ENCODE peak calls at places on chromosomes 12 and 14, in eight cellular contexts. One of them, this sample, is unnamed.

GRCh38 chr12:78376257-78376656 is 488.3 kb upstream of the SYT1 start:
- DNase-seq in body of pancreas: no peak
- DNase-seq in tibial artery: no peak
- DNase-seq in aorta: no peak
- DNase-seq in neural progenitor cell: no peak
- DNase-seq in OCI-LY7: no peak
- DNase-seq in CD8-positive, alpha-beta T cell: no peak
- DNase-seq in astrocyte: no peak
- DNase-seq in this sample: no peak

GRCh38 chr14:36655963-36656768 is 5.5 kb upstream of the PAX9 start:
- DNase-seq in aorta: peak; percentile 76
- DNase-seq in neural progenitor cell: peak; percentile 90
- DNase-seq in body of pancreas: peak; percentile 20
- DNase-seq in CD8-positive, alpha-beta T cell: no peak
- DNase-seq in OCI-LY7: peak; percentile 40
- DNase-seq in astrocyte: no peak
- DNase-seq in tibial artery: no peak
- DNase-seq in this sample: no peak

GRCh38 chr14:52650774-52651173 is 44.6 kb downstream of the ERO1A start:
- DNase-seq in astrocyte: no peak
- DNase-seq in CD8-positive, alpha-beta T cell: no peak
- DNase-seq in aorta: no peak
- DNase-seq in neural progenitor cell: peak; percentile 8
- DNase-seq in OCI-LY7: no peak
- DNase-seq in tibial artery: no peak
- DNase-seq in body of pancreas: no peak
- DNase-seq in this sample: no peak

GRCh38 chr12:42372154-42372791 is 46.3 kb downstream of the PPHLN1 start:
- DNase-seq in astrocyte: peak; percentile 10
- DNase-seq in OCI-LY7: peak; percentile 76
- DNase-seq in aorta: no peak
- DNase-seq in neural progenitor cell: peak; percentile 73
- DNase-seq in tibial artery: no peak
- DNase-seq in body of pancreas: no peak
- DNase-seq in CD8-positive, alpha-beta T cell: no peak
- DNase-seq in this sample: no peak

GRCh38 chr12:98751580-98752115 is 106.6 kb downstream of the APAF1 start:
- DNase-seq in aorta: no peak
- DNase-seq in neural progenitor cell: no peak
- DNase-seq in astrocyte: no peak
- DNase-seq in tibial artery: no peak
- DNase-seq in body of pancreas: no peak
- DNase-seq in CD8-positive, alpha-beta T cell: no peak
- DNase-seq in OCI-LY7: no peak
- DNase-seq in this sample: no peak

GRCh38 chr12:94080684-94081009 is 67.7 kb upstream of the PLXNC1 start:
- DNase-seq in astrocyte: no peak
- DNase-seq in neural progenitor cell: no peak
- DNase-seq in aorta: no peak
- DNase-seq in OCI-LY7: no peak
- DNase-seq in tibial artery: no peak
- DNase-seq in CD8-positive, alpha-beta T cell: no peak
- DNase-seq in body of pancreas: no peak
- DNase-seq in this sample: no peak

GRCh38 chr12:130110910-130111309 is 51.4 kb upstream of the FZD10 start:
- DNase-seq in CD8-positive, alpha-beta T cell: no peak
- DNase-seq in aorta: no peak
- DNase-seq in astrocyte: no peak
- DNase-seq in OCI-LY7: no peak
- DNase-seq in neural progenitor cell: no peak
- DNase-seq in body of pancreas: no peak
- DNase-seq in tibial artery: no peak
- DNase-seq in this sample: no peak

GRCh38 chr14:85811340-85811739 is 281.4 kb downstream of the FLRT2 start:
- DNase-seq in neural progenitor cell: no peak
- DNase-seq in body of pancreas: no peak
- DNase-seq in tibial artery: no peak
- DNase-seq in aorta: no peak
- DNase-seq in astrocyte: no peak
- DNase-seq in CD8-positive, alpha-beta T cell: no peak
- DNase-seq in OCI-LY7: no peak
- DNase-seq in this sample: no peak

DNA sequence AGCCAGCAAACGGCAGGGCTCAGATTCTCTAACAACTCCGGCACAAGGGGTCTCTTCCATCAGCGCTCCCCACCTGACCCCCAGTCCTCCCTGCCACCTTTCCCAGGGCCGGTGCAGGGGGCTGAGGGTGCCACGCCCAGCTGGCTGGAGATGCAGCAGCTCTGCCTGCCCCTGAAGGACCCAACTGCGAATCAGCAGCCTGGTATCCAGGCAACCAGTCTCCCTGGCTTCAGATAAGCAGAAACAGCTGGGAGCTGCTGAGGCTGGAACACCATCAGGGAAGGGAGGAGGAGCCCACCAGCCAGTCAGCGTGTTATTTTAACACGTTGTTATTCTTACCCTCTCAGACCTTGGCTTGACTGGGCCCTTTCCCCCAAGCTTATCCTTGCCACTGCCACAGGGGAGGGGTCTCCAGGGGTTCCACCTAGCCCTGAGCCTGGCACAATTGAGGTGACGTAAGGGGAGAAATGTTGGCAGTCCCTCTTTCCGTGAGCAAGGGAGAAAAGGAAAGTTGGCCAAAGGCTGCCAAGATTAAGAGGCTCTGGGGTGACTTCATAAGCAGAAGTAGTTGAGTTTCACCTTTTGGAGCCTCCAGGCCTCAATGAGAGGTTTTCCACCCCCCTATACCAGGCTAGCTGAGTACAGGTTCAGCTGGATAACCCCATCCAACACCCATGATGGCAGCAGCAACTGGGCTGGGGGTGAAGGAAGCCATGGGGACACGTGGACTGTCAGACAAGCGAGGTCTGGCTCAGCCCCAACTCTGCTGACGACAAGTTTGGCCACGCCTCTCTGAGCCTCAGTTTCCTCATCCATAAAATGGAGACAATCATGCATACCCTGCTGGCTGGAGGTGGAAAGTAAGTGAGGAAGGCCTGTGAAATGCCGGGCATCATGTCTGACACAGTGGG is 91.1 kb downstream of the IRF2BPL start:
- DNase-seq in OCI-LY7: no peak
- DNase-seq in tibial artery: peak; percentile 50
- DNase-seq in aorta: peak; percentile 82
- DNase-seq in CD8-positive, alpha-beta T cell: no peak
- DNase-seq in body of pancreas: peak; percentile 39
- DNase-seq in astrocyte: peak; percentile 87
- DNase-seq in neural progenitor cell: peak; percentile 78
- DNase-seq in this sample: no peak
- H3K27ac ChIP-seq in OCI-LY7: no peak overlapping the region
- H3K27ac ChIP-seq in tibial artery: peak overlapping the region; percentile 26
- H3K27ac ChIP-seq in aorta: peak overlapping the region; percentile 23
- H3K27ac ChIP-seq in CD8-positive, alpha-beta T cell: no peak overlapping the region
- H3K27ac ChIP-seq in body of pancreas: no peak overlapping the region
- H3K27ac ChIP-seq in astrocyte: peak overlapping the region; percentile 65
- H3K27ac ChIP-seq in neural progenitor cell: no peak overlapping the region
- H3K27ac ChIP-seq in this sample: no peak overlapping the region

GRCh38 chr12:105574056-105574715 is 243.7 kb downstream of the C12orf75 start:
- DNase-seq in OCI-LY7: no peak
- DNase-seq in aorta: no peak
- DNase-seq in body of pancreas: no peak
- DNase-seq in neural progenitor cell: no peak
- DNase-seq in CD8-positive, alpha-beta T cell: no peak
- DNase-seq in tibial artery: no peak
- DNase-seq in astrocyte: no peak
- DNase-seq in this sample: no peak

GRCh38 chr12:105573574-105573973 is 243.1 kb downstream of the C12orf75 start:
- DNase-seq in CD8-positive, alpha-beta T cell: no peak
- DNase-seq in neural progenitor cell: no peak
- DNase-seq in body of pancreas: no peak
- DNase-seq in OCI-LY7: no peak
- DNase-seq in aorta: no peak
- DNase-seq in tibial artery: no peak
- DNase-seq in astrocyte: no peak
- DNase-seq in this sample: no peak

GRCh38 chr12:105567061-105567460 is 236.6 kb downstream of the C12orf75 start:
- DNase-seq in aorta: no peak
- DNase-seq in tibial artery: no peak
- DNase-seq in CD8-positive, alpha-beta T cell: no peak
- DNase-seq in OCI-LY7: no peak
- DNase-seq in astrocyte: peak; percentile 39
- DNase-seq in body of pancreas: no peak
- DNase-seq in neural progenitor cell: no peak
- DNase-seq in this sample: no peak

GRCh38 chr12:105570944-105571343 is 240.5 kb downstream of the C12orf75 start:
- DNase-seq in neural progenitor cell: no peak
- DNase-seq in CD8-positive, alpha-beta T cell: no peak
- DNase-seq in body of pancreas: no peak
- DNase-seq in astrocyte: no peak
- DNase-seq in tibial artery: no peak
- DNase-seq in aorta: no peak
- DNase-seq in OCI-LY7: no peak
- DNase-seq in this sample: no peak

DNA sequence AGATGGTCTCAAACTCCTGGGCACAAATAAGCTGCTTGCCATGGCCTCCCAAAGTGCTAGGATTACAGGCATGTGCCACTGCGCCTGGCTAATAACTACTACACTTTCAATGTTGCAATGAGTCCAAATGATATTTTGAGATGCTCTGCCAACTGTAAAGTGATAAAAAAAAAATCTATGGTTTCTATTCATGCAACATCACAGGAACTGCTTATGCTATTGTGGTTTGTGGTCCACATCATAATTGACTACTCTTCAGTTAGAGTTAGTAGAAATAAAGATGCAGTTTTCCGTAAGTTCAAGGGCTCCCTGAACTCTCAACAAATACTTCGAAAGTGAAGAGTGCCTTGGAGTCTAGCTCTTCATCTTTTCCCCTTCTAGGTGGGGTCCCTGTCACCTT is 239.4 kb downstream of the C12orf75 start:
- DNase-seq in tibial artery: no peak
- DNase-seq in neural progenitor cell: no peak
- DNase-seq in CD8-positive, alpha-beta T cell: no peak
- DNase-seq in astrocyte: no peak
- DNase-seq in body of pancreas: no peak
- DNase-seq in OCI-LY7: no peak
- DNase-seq in aorta: no peak
- DNase-seq in this sample: no peak
- H3K27ac ChIP-seq in tibial artery: no peak overlapping the region
- H3K27ac ChIP-seq in neural progenitor cell: no peak overlapping the region
- H3K27ac ChIP-seq in CD8-positive, alpha-beta T cell: no peak overlapping the region
- H3K27ac ChIP-seq in astrocyte: no peak overlapping the region
- H3K27ac ChIP-seq in body of pancreas: no peak overlapping the region
- H3K27ac ChIP-seq in OCI-LY7: no peak overlapping the region
- H3K27ac ChIP-seq in aorta: no peak overlapping the region
- H3K27ac ChIP-seq in this sample: no peak overlapping the region

GRCh38 chr12:58082996-58083395 is 141.6 kb downstream of the ATP23 start:
- DNase-seq in astrocyte: no peak
- DNase-seq in body of pancreas: no peak
- DNase-seq in aorta: no peak
- DNase-seq in neural progenitor cell: no peak
- DNase-seq in CD8-positive, alpha-beta T cell: no peak
- DNase-seq in OCI-LY7: no peak
- DNase-seq in tibial artery: no peak
- DNase-seq in this sample: no peak

GRCh38 chr12:58086930-58087329 is 145.6 kb downstream of the ATP23 start:
- DNase-seq in CD8-positive, alpha-beta T cell: no peak
- DNase-seq in OCI-LY7: no peak
- DNase-seq in astrocyte: no peak
- DNase-seq in neural progenitor cell: peak; percentile 28
- DNase-seq in body of pancreas: no peak
- DNase-seq in tibial artery: no peak
- DNase-seq in aorta: no peak
- DNase-seq in this sample: no peak

GRCh38 chr12:58090685-58091084 is 149.3 kb downstream of the ATP23 start:
- DNase-seq in CD8-positive, alpha-beta T cell: no peak
- DNase-seq in neural progenitor cell: no peak
- DNase-seq in body of pancreas: peak; percentile 39
- DNase-seq in OCI-LY7: no peak
- DNase-seq in aorta: no peak
- DNase-seq in astrocyte: no peak
- DNase-seq in tibial artery: no peak
- DNase-seq in this sample: no peak

GRCh38 chr12:58086006-58086405 is 144.6 kb downstream of the ATP23 start:
- DNase-seq in tibial artery: no peak
- DNase-seq in astrocyte: no peak
- DNase-seq in OCI-LY7: no peak
- DNase-seq in aorta: no peak
- DNase-seq in neural progenitor cell: no peak
- DNase-seq in CD8-positive, alpha-beta T cell: no peak
- DNase-seq in body of pancreas: no peak
- DNase-seq in this sample: no peak

DNA sequence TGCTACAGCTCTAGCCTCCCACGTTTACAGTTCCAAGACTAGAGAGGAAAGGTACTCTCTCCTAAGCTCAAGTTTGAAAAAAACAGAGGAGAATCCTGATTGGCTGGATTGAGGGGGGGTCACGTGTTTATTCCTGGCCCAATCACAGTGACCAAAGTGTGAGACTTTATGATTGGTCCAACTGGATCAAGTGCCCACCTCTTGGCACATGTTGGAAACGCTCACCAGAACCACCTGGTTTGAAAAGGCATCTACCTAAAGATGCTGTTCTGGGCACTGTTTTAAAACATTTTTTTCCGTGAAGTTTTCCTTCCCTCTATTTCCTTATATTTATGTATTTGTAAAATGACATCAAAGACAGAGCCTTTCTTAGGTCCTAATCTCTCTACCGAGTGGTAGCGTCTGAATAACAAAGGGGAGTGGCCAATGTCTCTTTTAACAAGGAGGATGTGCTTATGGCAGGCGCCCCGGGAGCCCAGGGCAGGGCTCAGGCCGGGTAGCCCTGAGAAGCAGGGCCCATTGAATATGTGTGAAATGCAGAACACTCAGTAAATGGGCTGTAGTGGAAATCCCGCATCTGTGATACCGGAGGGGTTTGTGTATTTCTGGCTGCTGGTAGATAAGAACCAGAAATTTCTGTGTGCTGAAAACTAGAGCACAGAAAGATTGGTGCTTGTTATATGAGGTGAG is 146.2 kb downstream of the ATP23 start:
- DNase-seq in neural progenitor cell: peak; percentile 3
- DNase-seq in OCI-LY7: no peak
- DNase-seq in body of pancreas: no peak
- DNase-seq in tibial artery: no peak
- DNase-seq in aorta: no peak
- DNase-seq in astrocyte: no peak
- DNase-seq in CD8-positive, alpha-beta T cell: no peak
- DNase-seq in this sample: no peak
- H3K27ac ChIP-seq in neural progenitor cell: no peak overlapping the region
- H3K27ac ChIP-seq in OCI-LY7: no peak overlapping the region
- H3K27ac ChIP-seq in body of pancreas: no peak overlapping the region
- H3K27ac ChIP-seq in tibial artery: no peak overlapping the region
- H3K27ac ChIP-seq in aorta: no peak overlapping the region
- H3K27ac ChIP-seq in astrocyte: no peak overlapping the region
- H3K27ac ChIP-seq in CD8-positive, alpha-beta T cell: no peak overlapping the region
- H3K27ac ChIP-seq in this sample: no peak overlapping the region

DNA sequence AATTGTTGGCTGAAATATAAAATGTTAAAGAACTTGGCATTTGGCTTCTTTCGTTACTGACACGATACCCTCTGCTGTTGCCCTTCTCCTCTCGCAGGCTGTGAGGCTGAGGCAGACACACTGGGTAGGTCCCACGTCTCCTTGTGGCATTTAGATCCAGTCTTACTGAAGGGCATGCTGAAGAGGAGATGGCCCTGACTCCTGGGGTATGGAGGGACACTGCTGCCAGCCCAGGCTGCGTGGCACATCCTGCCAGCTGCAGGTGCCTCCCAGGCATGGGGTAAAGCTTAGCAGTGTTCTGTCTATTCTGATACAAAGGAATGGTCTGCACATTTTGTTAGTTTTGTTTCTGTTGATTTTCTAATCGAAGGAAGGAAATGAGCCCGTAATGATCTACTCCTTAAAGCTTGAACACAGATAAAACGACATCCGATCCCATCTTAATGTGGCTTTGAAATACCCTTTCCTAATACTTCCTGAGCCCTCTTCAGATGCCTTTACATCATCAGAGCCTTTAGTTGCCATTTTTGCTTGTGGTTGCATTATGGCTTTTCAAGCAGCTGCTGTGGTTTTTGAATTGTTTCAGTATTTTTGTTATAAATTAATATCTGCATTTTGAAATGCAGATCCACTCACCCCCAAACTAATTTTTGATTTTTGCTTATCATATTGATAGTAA is 61.1 kb downstream of the WDR20 start:
- DNase-seq in body of pancreas: no peak
- DNase-seq in aorta: no peak
- DNase-seq in neural progenitor cell: no peak
- DNase-seq in tibial artery: no peak
- DNase-seq in OCI-LY7: peak; percentile 7
- DNase-seq in CD8-positive, alpha-beta T cell: no peak
- DNase-seq in astrocyte: no peak
- DNase-seq in this sample: no peak
- H3K27ac ChIP-seq in body of pancreas: no peak overlapping the region
- H3K27ac ChIP-seq in aorta: no peak overlapping the region
- H3K27ac ChIP-seq in neural progenitor cell: no peak overlapping the region
- H3K27ac ChIP-seq in tibial artery: no peak overlapping the region
- H3K27ac ChIP-seq in OCI-LY7: peak overlapping the region; percentile 17
- H3K27ac ChIP-seq in CD8-positive, alpha-beta T cell: no peak overlapping the region
- H3K27ac ChIP-seq in astrocyte: no peak overlapping the region
- H3K27ac ChIP-seq in this sample: peak overlapping the region; percentile 86